ENCODE peak calls at places on chromosome 19, in nine cellular contexts. B is CD4-positive, alpha-beta memory T cell; H is stomach; F is hepatocyte; P is Karpas-422; I is upper lobe of right lung; G is CD4-positive, CD25-positive, alpha-beta regulatory T cell; U is mesendoderm; M is left lung. Z is an unnamed sample.
A peak's percentile ranks its signal among the peaks of the same experiment; 100 is the strongest.

GRCh38 chr19:42412223-42412622 is 15.0 kb downstream of the LIPE start:
- DNase-seq in F (peak; percentile 38), I (no peak), H (no peak), B (no peak), U (peak; percentile 48), P (no peak), M (peak; percentile 37), G (no peak), Z (no peak)

GRCh38 chr19:792361-792885 is 4.8 kb upstream of the PTBP1 start:
- DNase-seq in F (no peak), P (no peak), U (no peak), B (no peak), M (no peak), G (no peak), H (no peak), I (no peak), Z (no peak)

GRCh38 chr19:41753936-41754529 is 1.3 kb upstream of the CEACAM6 start:
- DNase-seq in F (peak; percentile 36), H (peak; percentile 75), I (no peak), G (peak; percentile 73), M (no peak), P (peak; percentile 84), U (peak; percentile 32), B (peak; percentile 65), Z (peak; percentile 40)

GRCh38 chr19:47331931-47332547 is at the start of gene C5AR2:
- DNase-seq in B (no peak), G (no peak), U (no peak), P (no peak), I (no peak), H (no peak), F (no peak), M (peak; percentile 37), Z (no peak)

GRCh38 chr19:48600679-48601382 is 5.7 kb upstream of the SPACA4 start:
- DNase-seq in H (no peak), M (no peak), P (peak; percentile 37), U (no peak), F (no peak), G (no peak), I (no peak), B (no peak), Z (no peak)

GRCh38 chr19:16030964-16031871 is 45.1 kb upstream of the TPM4 start:
- DNase-seq in B (no peak), U (no peak), G (no peak), M (no peak), F (no peak), I (peak; percentile 36), P (no peak), H (no peak), Z (no peak)

GRCh38 chr19:52190679-52191293 is 934 bp downstream of the PPP2R1A start:
- DNase-seq in G (no peak), M (no peak), F (no peak), B (no peak), H (peak; percentile 29), I (peak; percentile 70), U (peak; percentile 41), P (peak; percentile 77), Z (peak; percentile 34)

GRCh38 chr19:53057904-53058579 is 13.5 kb downstream of the ERVV-2 start:
- DNase-seq in G (no peak), P (no peak), F (peak; percentile 86), U (peak; percentile 67), M (no peak), B (no peak), H (no peak), I (no peak), Z (peak; percentile 61)

GRCh38 chr19:40398417-40399056 is 8.6 kb upstream of the HIPK4 start:
- DNase-seq in M (peak; percentile 83), U (peak; percentile 89), F (peak; percentile 50), H (peak; percentile 44), I (peak; percentile 84), P (no peak), B (peak; percentile 51), G (peak; percentile 54), Z (no peak)

GRCh38 chr19:19261350-19262189 is 11.5 kb downstream of the TM6SF2 start:
- DNase-seq in I (no peak), F (peak; percentile 52), H (no peak), U (peak; percentile 69), B (no peak), G (no peak), M (peak; percentile 61), P (no peak), Z (no peak)

GRCh38 chr19:45311640-45312039 is 11.0 kb downstream of the CKM start:
- DNase-seq in F (no peak), B (no peak), G (no peak), P (no peak), I (no peak), M (no peak), H (no peak), U (no peak), Z (no peak)

GRCh38 chr19:6105444-6105843 is 4.9 kb downstream of the RFX2 start:
- DNase-seq in G (no peak), U (no peak), F (no peak), B (no peak), I (no peak), P (no peak), M (no peak), H (no peak), Z (no peak)

GRCh38 chr19:6103894-6104293 is 6.4 kb downstream of the RFX2 start:
- DNase-seq in F (no peak), G (no peak), U (no peak), H (no peak), B (no peak), M (no peak), P (no peak), I (no peak), Z (no peak)

GRCh38 chr19:6101991-6102390 is 8.3 kb downstream of the RFX2 start:
- DNase-seq in I (no peak), F (no peak), U (no peak), H (no peak), M (no peak), B (no peak), P (no peak), G (no peak), Z (no peak)

GRCh38 chr19:6101291-6101690 is 9.0 kb downstream of the RFX2 start:
- DNase-seq in M (no peak), H (no peak), B (no peak), U (no peak), G (no peak), I (no peak), P (no peak), F (no peak), Z (no peak)

GRCh38 chr19:6103217-6103644 is 7.1 kb downstream of the RFX2 start:
- DNase-seq in M (no peak), I (peak; percentile 79), G (no peak), F (no peak), U (no peak), B (no peak), P (no peak), H (peak; percentile 85), Z (peak; percentile 84)
- H3K4me1 ChIP-seq in M (peaks cover 29% of the 10 kb centered on the region), I (peaks cover 54% of the 10 kb centered on the region), G (peaks cover 10% of the 10 kb centered on the region), F (peaks cover 5% of the 10 kb centered on the region), U (no peaks in the 10 kb centered on the region), B (peaks cover 7% of the 10 kb centered on the region), P (no peaks in the 10 kb centered on the region), H (peaks cover 68% of the 10 kb centered on the region), Z (no peaks in the 10 kb centered on the region)

GRCh38 chr19:35017507-35017906 is 12.8 kb upstream of the SCN1B start:
- DNase-seq in U (no peak), F (no peak), I (no peak), P (no peak), G (no peak), B (no peak), M (no peak), H (no peak), Z (no peak)
- H3K27ac ChIP-seq in U (no peak overlapping the region), F (no peak overlapping the region), I (no peak overlapping the region), P (no peak overlapping the region), G (no peak overlapping the region), B (no peak overlapping the region), M (no peak overlapping the region), H (no peak overlapping the region), Z (no peak overlapping the region)

GRCh38 chr19:12993562-12993961 is 1.7 kb upstream of the NFIX start:
- DNase-seq in F (no peak), H (no peak), U (no peak), I (no peak), M (no peak), B (no peak), P (no peak), G (no peak), Z (no peak)

GRCh38 chr19:12990447-12990846 is 4.8 kb upstream of the NFIX start:
- DNase-seq in M (no peak), H (no peak), P (no peak), G (no peak), F (no peak), U (no peak), B (no peak), I (no peak), Z (no peak)

GRCh38 chr19:12992729-12993128 is 2.5 kb upstream of the NFIX start:
- DNase-seq in B (no peak), M (no peak), I (no peak), G (no peak), F (no peak), P (no peak), U (no peak), H (no peak), Z (no peak)

GRCh38 chr19:12991296-12991695 is 4.0 kb upstream of the NFIX start:
- DNase-seq in U (no peak), I (no peak), H (no peak), G (no peak), F (no peak), B (no peak), M (no peak), P (no peak), Z (no peak)

DNA sequence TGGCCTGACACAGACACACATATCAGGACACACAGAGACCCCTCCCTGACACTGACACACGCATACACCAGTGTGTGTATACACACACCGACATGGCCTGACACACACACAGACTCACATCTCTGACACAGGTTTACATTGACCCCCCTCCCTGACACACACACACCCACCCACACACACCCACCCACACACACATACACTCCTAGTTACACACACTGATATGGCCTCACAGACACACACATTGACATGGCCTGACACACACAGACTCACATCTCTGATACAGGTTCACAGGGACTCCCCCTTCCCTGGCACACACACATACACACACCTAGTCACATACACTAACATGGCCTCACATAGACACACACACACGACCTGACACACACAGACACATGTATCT is 4.4 kb upstream of the NFIX start:
- DNase-seq in U (no peak), P (no peak), B (no peak), I (no peak), F (no peak), G (no peak), M (no peak), H (no peak), Z (no peak)
- H3K4me1 ChIP-seq in U (no peaks in the 10 kb centered on the region), P (peaks cover 2% of the 10 kb centered on the region), B (peaks cover 5% of the 10 kb centered on the region), I (no peaks in the 10 kb centered on the region), F (peaks cover 5% of the 10 kb centered on the region), G (no peaks in the 10 kb centered on the region), M (peaks cover 3% of the 10 kb centered on the region), H (peaks cover 11% of the 10 kb centered on the region), Z (no peaks in the 10 kb centered on the region)

GRCh38 chr19:50276370-50277063 is 52.7 kb downstream of the KCNC3 start:
- DNase-seq in I (no peak), G (no peak), U (no peak), B (no peak), M (no peak), F (no peak), P (no peak), H (no peak), Z (no peak)
- H3K27ac ChIP-seq in I (no peak overlapping the region), G (no peak overlapping the region), U (no peak overlapping the region), B (no peak overlapping the region), M (no peak overlapping the region), F (no peak overlapping the region), P (no peak overlapping the region), H (no peak overlapping the region), Z (no peak overlapping the region)

Z was measured in pancreas.